ENCODE peak calls at places on chromosomes 12 and 14, in eight cellular contexts. G, R, P, Z, E, Q, D and N are unnamed samples.

GRCh38 chr12:31235868-31236395 is 90.0 kb downstream of the SINHCAF start:
- DNase-seq in Q (no peak), D (no peak), G (no peak), Z (no peak), E (no peak), P (no peak), R (no peak), N (no peak)

GRCh38 chr12:84397279-84397678 is 515.3 kb downstream of the SLC6A15 start:
- DNase-seq in G (no peak), Q (no peak), P (no peak), Z (peak; percentile 12), R (no peak), E (peak; percentile 6), D (peak; percentile 6), N (no peak)

GRCh38 chr12:1812650-1813302 is 7.6 kb upstream of the LRTM2 start:
- DNase-seq in G (no peak), P (peak; percentile 27), Q (no peak), E (no peak), D (no peak), R (peak; percentile 51), Z (no peak), N (no peak)

GRCh38 chr12:114692558-114693531 is 8.9 kb upstream of the TBX3 start:
- DNase-seq in G (no peak), Q (no peak), Z (no peak), R (no peak), E (peak; percentile 18), P (no peak), D (no peak), N (peak; percentile 61)

GRCh38 chr12:591167-591570 is 72.1 kb downstream of the NINJ2 start:
- DNase-seq in R (peak; percentile 93), Z (no peak), G (no peak), Q (no peak), P (no peak), D (no peak), E (peak; percentile 63), N (no peak)

GRCh38 chr14:80850197-80850814 is 91.2 kb downstream of the CEP128 start:
- DNase-seq in E (peak; percentile 5), R (no peak), Q (no peak), G (no peak), D (peak; percentile 4), P (peak; percentile 2), Z (peak; percentile 5), N (no peak)

GRCh38 chr12:6715130-6715529 is 8.7 kb upstream of the COPS7A start:
- DNase-seq in Q (no peak), D (no peak), P (no peak), E (no peak), G (no peak), Z (no peak), R (no peak), N (no peak)

GRCh38 chr12:50661300-50662120 is 102.4 kb upstream of the ATF1 start:
- DNase-seq in P (no peak), Q (no peak), G (no peak), Z (no peak), R (no peak), D (no peak), E (no peak), N (no peak)

GRCh38 chr14:30194769-30195168 is 267.1 kb upstream of the PRKD1 start:
- DNase-seq in Q (no peak), R (no peak), G (no peak), Z (no peak), P (no peak), E (no peak), D (no peak), N (no peak)

GRCh38 chr14:75578786-75579781 is 664 bp downstream of the FLVCR2 start:
- DNase-seq in D (no peak), R (no peak), Z (no peak), G (no peak), Q (peak; percentile 6), E (no peak), P (no peak), N (no peak)

GRCh38 chr14:94390372-94391086 is 2.1 kb upstream of the SERPINA1 start:
- DNase-seq in D (no peak), Z (no peak), E (no peak), R (peak; percentile 73), P (no peak), G (no peak), Q (no peak), N (peak; percentile 88)

GRCh38 chr14:96156804-96157760 is 47.6 kb upstream of the BDKRB2 start:
- DNase-seq in R (no peak), G (no peak), Z (no peak), Q (no peak), D (no peak), E (peak; percentile 50), P (no peak), N (no peak)

GRCh38 chr12:29317556-29318363 is 63.2 kb downstream of the ERGIC2 start:
- DNase-seq in Q (peak; percentile 3), Z (peak; percentile 66), D (peak; percentile 64), E (peak; percentile 67), R (peak; percentile 71), G (peak; percentile 15), P (no peak), N (no peak)

GRCh38 chr12:32134144-32134888 is 27.7 kb downstream of the BICD1 start:
- DNase-seq in D (no peak), R (no peak), Z (no peak), Q (no peak), P (no peak), G (peak; percentile 34), E (peak; percentile 47), N (no peak)

GRCh38 chr12:334114-334513 is 55.0 kb downstream of the KDM5A start:
- DNase-seq in G (no peak), R (no peak), Z (no peak), E (no peak), D (no peak), Q (no peak), P (no peak), N (no peak)

GRCh38 chr12:119649202-119649808 is 18.6 kb upstream of the PRKAB1 start:
- DNase-seq in D (peak; percentile 15), R (no peak), Z (peak; percentile 11), P (no peak), E (peak; percentile 68), Q (no peak), G (no peak), N (no peak)

GRCh38 chr14:65849558-65849957 is 437.0 kb downstream of the FUT8 start:
- DNase-seq in Z (no peak), P (no peak), G (no peak), R (no peak), E (no peak), D (no peak), Q (no peak), N (no peak)

GRCh38 chr12:2372178-2372577 is 319.4 kb downstream of the CACNA1C start:
- DNase-seq in Q (no peak), Z (peak; percentile 5), G (no peak), P (no peak), E (no peak), D (no peak), R (no peak), N (no peak)

GRCh38 chr12:106289196-106289681 is 13.3 kb upstream of the TCP11L2 start:
- DNase-seq in G (no peak), D (no peak), P (no peak), E (no peak), Z (no peak), Q (no peak), R (no peak), N (no peak)

GRCh38 chr14:93045211-93045674 is 70.5 kb downstream of the ITPK1 start:
- DNase-seq in Z (no peak), E (no peak), P (no peak), G (no peak), D (no peak), R (peak; percentile 29), Q (no peak), N (no peak)